ENCODE peak calls at places on chromosomes 11 and 22, in nine cellular contexts. One of them, this sample, is unnamed.

GRCh38 chr11:17906436-17906835 is 106.4 kb downstream of the SERGEF start:
- DNase-seq in activated naive CD4-positive, alpha-beta T cell treated with anti-CD3 and anti-CD28 coated beads, Interleukin-2, amount 50 U/mL, for 72 hours: no peak
- DNase-seq in NCI-H146: peak; percentile 34
- DNase-seq in prostate gland: no peak
- DNase-seq in stimulated activated CD4-positive, alpha-beta T cell treated with anti-CD3 and anti-CD28 coated beads, Interleukin-12 subunit alpha, Interleukin-12 subunit beta, amount 100 ng/mL, for 24 hours: no peak
- DNase-seq in non-pigmented ciliary epithelial cell: no peak
- DNase-seq in GM13977: no peak
- DNase-seq in DMS153: no peak
- DNase-seq in CD4-positive, alpha-beta memory T cell: no peak
- DNase-seq in this sample: no peak

GRCh38 chr11:74971424-74971823 is 17.3 kb upstream of the NEU3 start:
- DNase-seq in non-pigmented ciliary epithelial cell: no peak
- DNase-seq in NCI-H146: no peak
- DNase-seq in prostate gland: no peak
- DNase-seq in CD4-positive, alpha-beta memory T cell: no peak
- DNase-seq in activated naive CD4-positive, alpha-beta T cell treated with anti-CD3 and anti-CD28 coated beads, Interleukin-2, amount 50 U/mL, for 72 hours: no peak
- DNase-seq in stimulated activated CD4-positive, alpha-beta T cell treated with anti-CD3 and anti-CD28 coated beads, Interleukin-12 subunit alpha, Interleukin-12 subunit beta, amount 100 ng/mL, for 24 hours: no peak
- DNase-seq in GM13977: no peak
- DNase-seq in DMS153: no peak
- DNase-seq in this sample: no peak

GRCh38 chr22:40721266-40721665 is 42.0 kb downstream of the MCHR1 start:
- DNase-seq in NCI-H146: peak; percentile 94
- DNase-seq in non-pigmented ciliary epithelial cell: no peak
- DNase-seq in prostate gland: no peak
- DNase-seq in activated naive CD4-positive, alpha-beta T cell treated with anti-CD3 and anti-CD28 coated beads, Interleukin-2, amount 50 U/mL, for 72 hours: no peak
- DNase-seq in DMS153: peak; percentile 92
- DNase-seq in GM13977: no peak
- DNase-seq in stimulated activated CD4-positive, alpha-beta T cell treated with anti-CD3 and anti-CD28 coated beads, Interleukin-12 subunit alpha, Interleukin-12 subunit beta, amount 100 ng/mL, for 24 hours: no peak
- DNase-seq in CD4-positive, alpha-beta memory T cell: no peak
- DNase-seq in this sample: no peak

GRCh38 chr11:79116600-79116999 is 324.2 kb downstream of the TENM4 start:
- DNase-seq in non-pigmented ciliary epithelial cell: no peak
- DNase-seq in DMS153: no peak
- DNase-seq in prostate gland: no peak
- DNase-seq in activated naive CD4-positive, alpha-beta T cell treated with anti-CD3 and anti-CD28 coated beads, Interleukin-2, amount 50 U/mL, for 72 hours: no peak
- DNase-seq in GM13977: no peak
- DNase-seq in stimulated activated CD4-positive, alpha-beta T cell treated with anti-CD3 and anti-CD28 coated beads, Interleukin-12 subunit alpha, Interleukin-12 subunit beta, amount 100 ng/mL, for 24 hours: no peak
- DNase-seq in NCI-H146: peak; percentile 69
- DNase-seq in CD4-positive, alpha-beta memory T cell: no peak
- DNase-seq in this sample: no peak

GRCh38 chr11:132206993-132207392 is 836.6 kb downstream of the NTM start:
- DNase-seq in stimulated activated CD4-positive, alpha-beta T cell treated with anti-CD3 and anti-CD28 coated beads, Interleukin-12 subunit alpha, Interleukin-12 subunit beta, amount 100 ng/mL, for 24 hours: no peak
- DNase-seq in activated naive CD4-positive, alpha-beta T cell treated with anti-CD3 and anti-CD28 coated beads, Interleukin-2, amount 50 U/mL, for 72 hours: no peak
- DNase-seq in non-pigmented ciliary epithelial cell: no peak
- DNase-seq in NCI-H146: no peak
- DNase-seq in GM13977: no peak
- DNase-seq in DMS153: no peak
- DNase-seq in prostate gland: no peak
- DNase-seq in CD4-positive, alpha-beta memory T cell: no peak
- DNase-seq in this sample: no peak

GRCh38 chr11:2766166-2766565 is 66.4 kb upstream of the KCNQ1OT1 start:
- DNase-seq in NCI-H146: no peak
- DNase-seq in DMS153: no peak
- DNase-seq in non-pigmented ciliary epithelial cell: no peak
- DNase-seq in CD4-positive, alpha-beta memory T cell: no peak
- DNase-seq in prostate gland: no peak
- DNase-seq in stimulated activated CD4-positive, alpha-beta T cell treated with anti-CD3 and anti-CD28 coated beads, Interleukin-12 subunit alpha, Interleukin-12 subunit beta, amount 100 ng/mL, for 24 hours: no peak
- DNase-seq in activated naive CD4-positive, alpha-beta T cell treated with anti-CD3 and anti-CD28 coated beads, Interleukin-2, amount 50 U/mL, for 72 hours: no peak
- DNase-seq in GM13977: no peak
- DNase-seq in this sample: no peak

GRCh38 chr11:12148882-12149281 is 38.5 kb downstream of the MICAL2 start:
- DNase-seq in GM13977: no peak
- DNase-seq in prostate gland: no peak
- DNase-seq in non-pigmented ciliary epithelial cell: no peak
- DNase-seq in CD4-positive, alpha-beta memory T cell: no peak
- DNase-seq in DMS153: no peak
- DNase-seq in activated naive CD4-positive, alpha-beta T cell treated with anti-CD3 and anti-CD28 coated beads, Interleukin-2, amount 50 U/mL, for 72 hours: no peak
- DNase-seq in NCI-H146: no peak
- DNase-seq in stimulated activated CD4-positive, alpha-beta T cell treated with anti-CD3 and anti-CD28 coated beads, Interleukin-12 subunit alpha, Interleukin-12 subunit beta, amount 100 ng/mL, for 24 hours: no peak
- DNase-seq in this sample: no peak

GRCh38 chr11:4084406-4084805 is 10.2 kb upstream of the RRM1 start:
- DNase-seq in stimulated activated CD4-positive, alpha-beta T cell treated with anti-CD3 and anti-CD28 coated beads, Interleukin-12 subunit alpha, Interleukin-12 subunit beta, amount 100 ng/mL, for 24 hours: no peak
- DNase-seq in activated naive CD4-positive, alpha-beta T cell treated with anti-CD3 and anti-CD28 coated beads, Interleukin-2, amount 50 U/mL, for 72 hours: no peak
- DNase-seq in CD4-positive, alpha-beta memory T cell: no peak
- DNase-seq in NCI-H146: no peak
- DNase-seq in DMS153: no peak
- DNase-seq in GM13977: no peak
- DNase-seq in prostate gland: no peak
- DNase-seq in non-pigmented ciliary epithelial cell: no peak
- DNase-seq in this sample: no peak

GRCh38 chr11:78147807-78148206 is 8.4 kb upstream of the ALG8 start:
- DNase-seq in stimulated activated CD4-positive, alpha-beta T cell treated with anti-CD3 and anti-CD28 coated beads, Interleukin-12 subunit alpha, Interleukin-12 subunit beta, amount 100 ng/mL, for 24 hours: no peak
- DNase-seq in activated naive CD4-positive, alpha-beta T cell treated with anti-CD3 and anti-CD28 coated beads, Interleukin-2, amount 50 U/mL, for 72 hours: no peak
- DNase-seq in non-pigmented ciliary epithelial cell: no peak
- DNase-seq in CD4-positive, alpha-beta memory T cell: no peak
- DNase-seq in DMS153: peak; percentile 58
- DNase-seq in NCI-H146: peak; percentile 96
- DNase-seq in prostate gland: no peak
- DNase-seq in GM13977: no peak
- DNase-seq in this sample: no peak

GRCh38 chr22:27045103-27045940 is 387.9 kb downstream of the MIAT start:
- DNase-seq in non-pigmented ciliary epithelial cell: peak; percentile 20
- DNase-seq in NCI-H146: peak; percentile 5
- DNase-seq in CD4-positive, alpha-beta memory T cell: no peak
- DNase-seq in stimulated activated CD4-positive, alpha-beta T cell treated with anti-CD3 and anti-CD28 coated beads, Interleukin-12 subunit alpha, Interleukin-12 subunit beta, amount 100 ng/mL, for 24 hours: no peak
- DNase-seq in prostate gland: no peak
- DNase-seq in DMS153: no peak
- DNase-seq in activated naive CD4-positive, alpha-beta T cell treated with anti-CD3 and anti-CD28 coated beads, Interleukin-2, amount 50 U/mL, for 72 hours: no peak
- DNase-seq in GM13977: no peak
- DNase-seq in this sample: no peak

GRCh38 chr11:69587454-69588081 is 53.4 kb upstream of the CCND1 start:
- DNase-seq in DMS153: no peak
- DNase-seq in prostate gland: no peak
- DNase-seq in activated naive CD4-positive, alpha-beta T cell treated with anti-CD3 and anti-CD28 coated beads, Interleukin-2, amount 50 U/mL, for 72 hours: no peak
- DNase-seq in GM13977: no peak
- DNase-seq in stimulated activated CD4-positive, alpha-beta T cell treated with anti-CD3 and anti-CD28 coated beads, Interleukin-12 subunit alpha, Interleukin-12 subunit beta, amount 100 ng/mL, for 24 hours: no peak
- DNase-seq in CD4-positive, alpha-beta memory T cell: no peak
- DNase-seq in non-pigmented ciliary epithelial cell: peak; percentile 19
- DNase-seq in NCI-H146: no peak
- DNase-seq in this sample: no peak

GRCh38 chr11:35810045-35810444 is 133.8 kb upstream of the LDLRAD3 start:
- DNase-seq in DMS153: no peak
- DNase-seq in NCI-H146: no peak
- DNase-seq in prostate gland: no peak
- DNase-seq in activated naive CD4-positive, alpha-beta T cell treated with anti-CD3 and anti-CD28 coated beads, Interleukin-2, amount 50 U/mL, for 72 hours: no peak
- DNase-seq in GM13977: no peak
- DNase-seq in stimulated activated CD4-positive, alpha-beta T cell treated with anti-CD3 and anti-CD28 coated beads, Interleukin-12 subunit alpha, Interleukin-12 subunit beta, amount 100 ng/mL, for 24 hours: no peak
- DNase-seq in CD4-positive, alpha-beta memory T cell: no peak
- DNase-seq in non-pigmented ciliary epithelial cell: no peak
- DNase-seq in this sample: no peak

GRCh38 chr11:48107188-48107704 is 109.4 kb upstream of the OR4B1 start:
- DNase-seq in NCI-H146: no peak
- DNase-seq in CD4-positive, alpha-beta memory T cell: no peak
- DNase-seq in stimulated activated CD4-positive, alpha-beta T cell treated with anti-CD3 and anti-CD28 coated beads, Interleukin-12 subunit alpha, Interleukin-12 subunit beta, amount 100 ng/mL, for 24 hours: peak; percentile 56
- DNase-seq in GM13977: peak; percentile 57
- DNase-seq in prostate gland: no peak
- DNase-seq in DMS153: no peak
- DNase-seq in non-pigmented ciliary epithelial cell: no peak
- DNase-seq in activated naive CD4-positive, alpha-beta T cell treated with anti-CD3 and anti-CD28 coated beads, Interleukin-2, amount 50 U/mL, for 72 hours: peak; percentile 82
- DNase-seq in this sample: no peak

GRCh38 chr22:17121235-17122195 is at the start of gene TMEM121B:
- DNase-seq in NCI-H146: peak; percentile 90
- DNase-seq in GM13977: no peak
- DNase-seq in DMS153: peak; percentile 88
- DNase-seq in CD4-positive, alpha-beta memory T cell: no peak
- DNase-seq in stimulated activated CD4-positive, alpha-beta T cell treated with anti-CD3 and anti-CD28 coated beads, Interleukin-12 subunit alpha, Interleukin-12 subunit beta, amount 100 ng/mL, for 24 hours: no peak
- DNase-seq in prostate gland: peak; percentile 71
- DNase-seq in activated naive CD4-positive, alpha-beta T cell treated with anti-CD3 and anti-CD28 coated beads, Interleukin-2, amount 50 U/mL, for 72 hours: no peak
- DNase-seq in non-pigmented ciliary epithelial cell: no peak
- DNase-seq in this sample: peak; percentile 80

GRCh38 chr22:39135092-39135896 is 17.2 kb downstream of the CBX7 start:
- DNase-seq in stimulated activated CD4-positive, alpha-beta T cell treated with anti-CD3 and anti-CD28 coated beads, Interleukin-12 subunit alpha, Interleukin-12 subunit beta, amount 100 ng/mL, for 24 hours: no peak
- DNase-seq in non-pigmented ciliary epithelial cell: no peak
- DNase-seq in GM13977: peak; percentile 70
- DNase-seq in activated naive CD4-positive, alpha-beta T cell treated with anti-CD3 and anti-CD28 coated beads, Interleukin-2, amount 50 U/mL, for 72 hours: no peak
- DNase-seq in DMS153: no peak
- DNase-seq in CD4-positive, alpha-beta memory T cell: no peak
- DNase-seq in NCI-H146: peak; percentile 24
- DNase-seq in prostate gland: peak; percentile 54
- DNase-seq in this sample: peak; percentile 79

GRCh38 chr11:46737699-46738098 is 18.7 kb downstream of the F2 start:
- DNase-seq in prostate gland: no peak
- DNase-seq in GM13977: no peak
- DNase-seq in NCI-H146: no peak
- DNase-seq in activated naive CD4-positive, alpha-beta T cell treated with anti-CD3 and anti-CD28 coated beads, Interleukin-2, amount 50 U/mL, for 72 hours: no peak
- DNase-seq in DMS153: no peak
- DNase-seq in CD4-positive, alpha-beta memory T cell: no peak
- DNase-seq in non-pigmented ciliary epithelial cell: no peak
- DNase-seq in stimulated activated CD4-positive, alpha-beta T cell treated with anti-CD3 and anti-CD28 coated beads, Interleukin-12 subunit alpha, Interleukin-12 subunit beta, amount 100 ng/mL, for 24 hours: no peak
- DNase-seq in this sample: no peak

GRCh38 chr11:279966-280761 is 2.0 kb downstream of the NLRP6 start:
- DNase-seq in activated naive CD4-positive, alpha-beta T cell treated with anti-CD3 and anti-CD28 coated beads, Interleukin-2, amount 50 U/mL, for 72 hours: peak; percentile 57
- DNase-seq in CD4-positive, alpha-beta memory T cell: peak; percentile 55
- DNase-seq in stimulated activated CD4-positive, alpha-beta T cell treated with anti-CD3 and anti-CD28 coated beads, Interleukin-12 subunit alpha, Interleukin-12 subunit beta, amount 100 ng/mL, for 24 hours: no peak
- DNase-seq in non-pigmented ciliary epithelial cell: no peak
- DNase-seq in DMS153: no peak
- DNase-seq in prostate gland: no peak
- DNase-seq in NCI-H146: peak; percentile 52
- DNase-seq in GM13977: peak; percentile 66
- DNase-seq in this sample: no peak